ENCODE peak calls at places on chromosomes 4 and X, in ten cellular contexts. W is iPS DF 6.9, S is IMR-90, T is lower lobe of right lung, J is BJ, O is uterus, R is fibroblast of pulmonary artery, D is breast epithelium, L is cardiac fibroblast, G is right atrium auricular region. V is an unnamed sample.

GRCh38 chr4:182914357-182914756 is 2.8 kb downstream of the DCTD start:
- DNase-seq in W (no peak), S (no peak), T (no peak), J (no peak), O (no peak), R (no peak), D (no peak), L (no peak), G (no peak), V (no peak)

GRCh38 chr4:112145326-112145819 is at the start of gene FAM241A:
- DNase-seq in W (no peak), S (peak), T (peak), J (no peak), O (peak), R (peak), D (peak), L (peak), G (peak), V (peak)

GRCh38 chr4:165814256-165815010 is 58.6 kb upstream of the TLL1 start:
- DNase-seq in W (no peak), S (no peak), T (no peak), J (no peak), O (no peak), R (peak), D (no peak), L (peak), G (no peak), V (no peak)

GRCh38 chr4:181684310-181684709 is 558.9 kb upstream of the TENM3 start:
- DNase-seq in W (no peak), S (peak), T (no peak), J (peak), O (no peak), R (peak), D (no peak), L (peak), G (no peak), V (no peak)

GRCh38 chr4:25930722-25931354 is 16.8 kb downstream of the SMIM20 start:
- DNase-seq in W (no peak), S (no peak), T (no peak), J (no peak), O (no peak), R (no peak), D (no peak), L (no peak), G (no peak), V (no peak)

GRCh38 chr4:7781993-7782392 is 157.7 kb downstream of the AFAP1 start:
- DNase-seq in W (no peak), S (no peak), T (peak), J (no peak), O (no peak), R (no peak), D (no peak), L (no peak), G (no peak), V (no peak)

GRCh38 chr4:113474017-113474416 is 287.5 kb downstream of the CAMK2D start:
- DNase-seq in W (no peak), S (peak), T (no peak), J (peak), O (no peak), R (peak), D (no peak), L (peak), G (no peak), V (no peak)

GRCh38 chrX:147180886-147181285 is 366.3 kb upstream of the CXorf51A start:
- DNase-seq in W (no peak), S (no peak), T (no peak), J (no peak), O (no peak), R (no peak), D (no peak), L (no peak), G (no peak), V (no peak)

GRCh38 chr4:146224331-146224966 is 10.1 kb downstream of the REELD1 start:
- DNase-seq in W (no peak), S (peak), T (no peak), J (no peak), O (no peak), R (peak), D (no peak), L (peak), G (no peak), V (no peak)

GRCh38 chrX:35351795-35352483 is 409.3 kb downstream of the FAM47B start:
- DNase-seq in W (no peak), S (no peak), T (no peak), J (no peak), O (no peak), R (no peak), D (no peak), L (no peak), G (no peak), V (no peak)

GRCh38 chr4:128288689-128289106 is 1.1 kb upstream of the PGRMC2 start:
- DNase-seq in W (no peak), S (peak), T (no peak), J (no peak), O (no peak), R (peak), D (peak), L (peak), G (no peak), V (peak)

GRCh38 chrX:1086444-1087409 is 125.7 kb downstream of the CRLF2 start:
- DNase-seq in W (no peak), S (no peak), T (no peak), J (peak), O (no peak), R (no peak), D (no peak), L (peak), G (no peak), V (no peak)

GRCh38 chrX:71128915-71129765 is 10.7 kb downstream of the MED12 start:
- DNase-seq in W (no peak), S (peak), T (peak), J (no peak), O (peak), R (peak), D (peak), L (peak), G (peak), V (no peak)

GRCh38 chr4:152168960-152169616 is 366.8 kb downstream of the FBXW7 start:
- DNase-seq in W (no peak), S (no peak), T (no peak), J (no peak), O (no peak), R (no peak), D (no peak), L (no peak), G (no peak), V (no peak)

GRCh38 chrX:153909024-153909979 is 4.8 kb downstream of the AVPR2 start:
- DNase-seq in W (no peak), S (no peak), T (no peak), J (no peak), O (no peak), R (no peak), D (no peak), L (no peak), G (no peak), V (no peak)

GRCh38 chr4:6322761-6323566 is 53.3 kb downstream of the WFS1 start:
- DNase-seq in W (no peak), S (no peak), T (no peak), J (no peak), O (no peak), R (no peak), D (no peak), L (no peak), G (no peak), V (no peak)

GRCh38 chr4:3821580-3822229 is 55.5 kb downstream of the ADRA2C start:
- DNase-seq in W (no peak), S (no peak), T (no peak), J (no peak), O (no peak), R (no peak), D (no peak), L (no peak), G (no peak), V (no peak)

GRCh38 chr4:170374770-170375169 is 285.0 kb upstream of the AADAT start:
- DNase-seq in W (peak), S (no peak), T (no peak), J (no peak), O (no peak), R (peak), D (no peak), L (peak), G (no peak), V (peak)

GRCh38 chrX:13732246-13733067 is 2.0 kb downstream of the TRAPPC2 start:
- DNase-seq in W (no peak), S (no peak), T (no peak), J (no peak), O (no peak), R (no peak), D (no peak), L (no peak), G (no peak), V (no peak)
- H3K4me3 ChIP-seq in W (no peak), S (no peak), T (no peak), J (no peak), O (no peak), R (no peak), D (no peak), L (no peak), G (no peak), V (no peak)

GRCh38 chr4:106496066-106496465 is 127.5 kb upstream of the GIMD1 start:
- DNase-seq in W (no peak), S (no peak), T (no peak), J (no peak), O (no peak), R (no peak), D (no peak), L (no peak), G (no peak), V (no peak)
- H3K4me3 ChIP-seq in W (no peak), S (no peak), T (no peak), J (no peak), O (no peak), R (no peak), D (no peak), L (no peak), G (no peak), V (no peak)

GRCh38 chr4:119029847-119030535 is 105.6 kb upstream of the MYOZ2 start:
- DNase-seq in W (no peak), S (no peak), T (no peak), J (no peak), O (no peak), R (no peak), D (no peak), L (no peak), G (no peak), V (no peak)

GRCh38 chr4:119028296-119028695 is 107.3 kb upstream of the MYOZ2 start:
- DNase-seq in W (no peak), S (no peak), T (no peak), J (no peak), O (no peak), R (no peak), D (no peak), L (no peak), G (no peak), V (no peak)

GRCh38 chr4:119032921-119033685 is 102.5 kb upstream of the MYOZ2 start:
- DNase-seq in W (no peak), S (no peak), T (no peak), J (no peak), O (no peak), R (no peak), D (no peak), L (no peak), G (no peak), V (no peak)

GRCh38 chr4:119030536-119030890 is 105.1 kb upstream of the MYOZ2 start:
- DNase-seq in W (no peak), S (no peak), T (no peak), J (no peak), O (no peak), R (no peak), D (no peak), L (no peak), G (no peak), V (no peak)

DNA sequence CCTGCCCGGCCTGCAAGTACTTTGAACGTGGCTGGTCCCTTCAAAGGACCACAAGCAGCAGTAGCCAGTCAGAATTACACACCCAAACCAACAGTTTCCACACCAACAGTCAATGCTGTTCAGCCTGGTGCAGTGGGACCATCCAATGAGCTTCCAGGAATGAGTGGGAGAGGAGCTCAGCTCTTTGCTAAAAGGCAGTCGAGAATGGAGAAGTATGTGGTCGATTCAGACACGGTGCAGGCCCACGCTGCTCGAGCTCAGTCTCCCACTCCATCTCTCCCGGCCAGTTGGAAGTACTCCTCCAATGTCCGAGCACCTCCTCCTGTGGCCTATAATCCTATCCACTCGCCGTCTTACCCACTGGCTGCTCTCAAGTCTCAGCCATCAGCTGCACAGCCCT is 104.4 kb upstream of the MYOZ2 start:
- DNase-seq in W (no peak), S (no peak), T (no peak), J (no peak), O (no peak), R (no peak), D (no peak), L (no peak), G (no peak), V (no peak)
- H3K4me3 ChIP-seq in W (no peak), S (no peak), T (no peak), J (no peak), O (peak), R (no peak), D (no peak), L (no peak), G (no peak), V (no peak)

GRCh38 chr4:139988863-139989765 is 164.9 kb downstream of the MAML3 start:
- DNase-seq in W (no peak), S (peak), T (no peak), J (peak), O (peak), R (peak), D (peak), L (peak), G (peak), V (no peak)
- H3K4me3 ChIP-seq in W (no peak), S (no peak), T (no peak), J (no peak), O (no peak), R (no peak), D (peak), L (no peak), G (no peak), V (no peak)

DNA sequence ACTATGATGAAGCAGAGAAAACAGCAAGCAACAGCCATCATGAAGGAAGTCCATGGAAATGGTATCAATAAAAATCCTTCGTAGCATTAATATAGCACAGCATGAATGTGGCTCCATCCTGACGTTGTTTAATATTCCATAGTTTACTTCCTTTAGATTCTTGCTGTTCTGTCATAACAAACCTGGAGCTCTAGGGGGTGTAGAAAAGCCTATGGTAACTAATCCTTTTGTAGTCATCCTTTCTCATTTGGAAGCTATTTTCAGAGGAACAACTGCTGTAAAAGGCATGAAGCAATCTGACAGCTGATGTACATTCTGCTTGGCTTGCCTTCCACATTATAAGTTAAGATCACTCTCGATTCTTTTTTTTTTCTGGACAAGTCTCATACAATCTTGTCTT is 909 bp downstream of the MYOZ2 start:
- DNase-seq in W (no peak), S (peak), T (no peak), J (no peak), O (no peak), R (peak), D (no peak), L (peak), G (no peak), V (no peak)
- H3K4me3 ChIP-seq in W (no peak), S (no peak), T (no peak), J (no peak), O (no peak), R (no peak), D (no peak), L (no peak), G (peak), V (no peak)

GRCh38 chr4:57090099-57090498 is 20.1 kb downstream of the IGFBP7 start:
- DNase-seq in W (no peak), S (no peak), T (no peak), J (no peak), O (no peak), R (peak), D (no peak), L (peak), G (no peak), V (no peak)
- H3K4me3 ChIP-seq in W (no peak), S (no peak), T (no peak), J (no peak), O (no peak), R (no peak), D (no peak), L (no peak), G (no peak), V (no peak)

GRCh38 chrX:140713174-140713539 is 3.6 kb downstream of the LINC00632 start:
- DNase-seq in W (no peak), S (no peak), T (no peak), J (no peak), O (no peak), R (peak), D (no peak), L (no peak), G (no peak), V (no peak)
- H3K4me3 ChIP-seq in W (no peak), S (peak), T (peak), J (no peak), O (no peak), R (peak), D (peak), L (no peak), G (peak), V (peak)

DNA sequence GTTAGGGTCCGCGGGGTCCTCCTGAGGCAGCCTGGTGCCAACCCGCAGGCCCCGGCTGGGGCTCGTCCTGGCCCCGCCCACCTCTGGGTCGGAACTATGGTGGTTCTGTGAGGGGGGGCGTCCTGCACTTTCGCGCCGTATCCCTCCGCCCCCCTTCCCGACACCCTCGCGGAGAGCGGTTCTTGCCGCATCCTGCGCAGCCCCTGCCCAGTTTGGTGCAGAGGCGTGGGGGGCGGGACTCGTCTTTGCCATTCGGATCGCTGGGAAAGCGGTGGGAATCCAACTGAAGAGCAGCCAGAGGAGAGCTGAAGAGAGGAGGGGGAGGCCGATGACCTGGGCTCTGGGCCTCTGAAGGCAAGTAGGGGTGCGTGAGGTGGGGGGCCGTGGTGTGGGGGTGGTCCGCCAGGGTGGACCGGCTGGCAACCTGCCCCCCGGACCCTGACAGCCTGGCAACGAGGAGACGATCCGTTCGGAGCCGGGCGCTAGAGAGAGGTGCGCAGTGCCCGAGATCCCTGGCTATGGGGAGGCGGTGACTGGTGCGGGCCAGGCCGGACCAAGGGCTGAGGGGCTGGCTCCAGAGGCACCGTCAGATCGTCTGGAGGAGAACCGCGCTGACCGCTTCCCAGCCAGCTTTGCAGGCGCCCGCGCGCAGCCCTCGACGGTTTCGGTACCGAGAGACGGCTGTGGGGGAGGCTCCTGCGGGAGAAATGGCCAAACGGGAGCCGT is at the start of gene GPRASP1:
- DNase-seq in W (no peak), S (peak), T (peak), J (no peak), O (peak), R (peak), D (peak), L (peak), G (peak), V (no peak)
- H3K4me3 ChIP-seq in W (peak), S (peak), T (peak), J (peak), O (peak), R (peak), D (peak), L (peak), G (peak), V (no peak)

GRCh38 chr4:143017210-143017609 is 167.5 kb upstream of the USP38 start:
- DNase-seq in W (no peak), S (no peak), T (no peak), J (no peak), O (no peak), R (no peak), D (no peak), L (no peak), G (no peak), V (no peak)
- H3K4me3 ChIP-seq in W (no peak), S (no peak), T (no peak), J (no peak), O (no peak), R (no peak), D (no peak), L (no peak), G (no peak), V (no peak)

V was measured in Jurkat, Clone E6-1.